ENCODE peak calls at places on chromosomes 12 and 14, in ten cellular contexts. O is AML-193; H is stimulated activated CD8-positive, alpha-beta memory T cell treated with anti-CD3 and anti-CD28 coated beads, Interleukin-7, amount 100 ng/mL, for 1 hour; Z is NB4; G is upper lobe of right lung; T is ELF-1; U is H9; K is stimulated activated CD4-positive, alpha-beta T cell treated with anti-CD3 and anti-CD28 coated beads, Interleukin-2, amount 100 ng/mL, for 48 hours; W is cardiac muscle cell; E is Right ventricle myocardium inferior. C is an unnamed sample.

GRCh38 chr12:132600048-132601032 is 10.0 kb downstream of the LRCOL1 start:
- DNase-seq in W (peak), Z (peak), H (no peak), E (peak), G (peak), U (peak), K (peak), O (peak), T (peak), C (no peak)

GRCh38 chr14:73254247-73255004 is 17.1 kb downstream of the PAPLN start:
- DNase-seq in E (no peak), O (no peak), U (no peak), W (no peak), G (no peak), K (no peak), H (no peak), Z (no peak), T (no peak), C (no peak)

GRCh38 chr14:105398044-105398725 is at the start of gene TEX22:
- DNase-seq in H (peak), G (peak), E (peak), T (peak), W (peak), K (peak), O (peak), Z (peak), U (peak), C (no peak)

GRCh38 chr12:24361860-24362581 is 412.6 kb upstream of the SOX5 start:
- DNase-seq in T (no peak), G (no peak), Z (no peak), U (no peak), E (no peak), O (no peak), H (no peak), K (no peak), W (no peak), C (no peak)

GRCh38 chr12:16454481-16454880 is 107.0 kb downstream of the MGST1 start:
- DNase-seq in K (no peak), E (no peak), U (no peak), O (no peak), Z (no peak), H (no peak), T (no peak), W (peak), G (no peak), C (no peak)

GRCh38 chr14:52076334-52076733 is 7.5 kb upstream of the NID2 start:
- DNase-seq in W (peak), K (no peak), E (no peak), U (no peak), O (no peak), G (no peak), H (no peak), Z (no peak), T (no peak), C (no peak)

GRCh38 chr14:68685419-68686211 is 107.3 kb downstream of the ZFP36L1 start:
- DNase-seq in Z (peak), O (no peak), H (peak), U (no peak), K (peak), T (peak), W (peak), G (peak), E (no peak), C (no peak)

GRCh38 chr14:54658836-54659235 is 91.9 kb downstream of the SAMD4A start:
- DNase-seq in W (no peak), E (no peak), T (no peak), U (no peak), H (no peak), Z (no peak), O (no peak), G (no peak), K (no peak), C (no peak)

GRCh38 chr14:22226381-22226780 is 362.6 kb downstream of the DAD1 start:
- DNase-seq in G (no peak), O (peak), T (no peak), Z (peak), W (no peak), K (no peak), E (no peak), U (no peak), H (no peak), C (no peak)

GRCh38 chr14:24674204-24674970 is 40.4 kb upstream of the GZMB start:
- DNase-seq in Z (peak), W (no peak), O (no peak), H (no peak), T (no peak), G (no peak), E (no peak), K (no peak), U (no peak), C (no peak)

GRCh38 chr14:83085141-83085540 is 1551.5 kb upstream of the SEL1L start:
- DNase-seq in O (no peak), K (no peak), U (no peak), H (no peak), E (no peak), T (no peak), Z (peak), G (no peak), W (no peak), C (no peak)

GRCh38 chr14:55689971-55690871 is 110.2 kb downstream of the KTN1 start:
- DNase-seq in H (no peak), T (no peak), Z (no peak), U (no peak), K (no peak), W (no peak), E (no peak), G (no peak), O (no peak), C (no peak)

GRCh38 chr12:3491938-3492867 is 1.2 kb downstream of the PRMT8 start:
- DNase-seq in O (no peak), E (no peak), G (peak), W (peak), Z (peak), H (no peak), K (peak), U (peak), T (peak), C (no peak)

GRCh38 chr14:103360548-103360947 is 24.7 kb upstream of the MARK3 start:
- DNase-seq in H (no peak), G (no peak), U (no peak), K (no peak), W (no peak), O (no peak), Z (no peak), E (no peak), T (no peak), C (no peak)

GRCh38 chr14:99425272-99425681 is 55.4 kb downstream of the SETD3 start:
- DNase-seq in K (no peak), W (no peak), O (no peak), U (no peak), E (no peak), G (peak), T (no peak), H (no peak), Z (no peak), C (no peak)

GRCh38 chr14:91727121-91727520 is 4.8 kb downstream of the CATSPERB start:
- DNase-seq in U (no peak), E (no peak), G (no peak), O (no peak), H (no peak), W (peak), K (no peak), Z (no peak), T (no peak), C (no peak)

GRCh38 chr12:113537751-113538087 is 66.0 kb upstream of the LHX5 start:
- DNase-seq in G (no peak), W (no peak), K (no peak), H (no peak), U (no peak), T (no peak), E (no peak), Z (no peak), O (no peak), C (no peak)

GRCh38 chr12:92505373-92506340 is 197.1 kb upstream of the PLEKHG7 start:
- DNase-seq in E (peak), W (peak), U (no peak), O (peak), Z (peak), G (peak), H (no peak), K (peak), T (no peak), C (no peak)

GRCh38 chr14:48527832-48528231 is 852.4 kb upstream of the MDGA2 start:
- DNase-seq in O (no peak), H (no peak), W (no peak), T (peak), E (no peak), G (no peak), Z (no peak), K (no peak), U (peak), C (no peak)

GRCh38 chr14:95253039-95253620 is 66.6 kb downstream of the CLMN start:
- DNase-seq in G (no peak), U (no peak), Z (no peak), T (no peak), H (no peak), O (no peak), W (no peak), K (no peak), E (no peak), C (no peak)

GRCh38 chr14:77738559-77739250 is 22.3 kb downstream of the SNW1 start:
- DNase-seq in E (no peak), U (no peak), T (no peak), Z (no peak), G (no peak), H (no peak), W (peak), O (no peak), K (no peak), C (no peak)

GRCh38 chr14:54606178-54606577 is 39.2 kb downstream of the SAMD4A start:
- DNase-seq in K (no peak), T (peak), H (no peak), U (peak), O (no peak), Z (no peak), G (no peak), E (peak), W (peak), C (no peak)

GRCh38 chr12:9617124-9617523 is 9.4 kb upstream of the KLRB1 start:
- DNase-seq in H (no peak), T (no peak), G (no peak), Z (no peak), W (no peak), E (no peak), U (no peak), O (no peak), K (no peak), C (no peak)

GRCh38 chr12:131755305-131756113 is 44.6 kb downstream of the SFSWAP start:
- DNase-seq in T (peak), Z (peak), O (peak), K (no peak), G (no peak), W (peak), H (no peak), U (peak), E (no peak), C (peak)

GRCh38 chr12:12788675-12789368 is 3.4 kb downstream of the APOLD1 start:
- DNase-seq in W (peak), T (peak), O (peak), E (no peak), G (no peak), Z (peak), H (no peak), K (peak), U (peak), C (peak)

GRCh38 chr14:91464615-91465205 is 45.4 kb downstream of the PPP4R3A start:
- DNase-seq in Z (no peak), G (no peak), W (no peak), K (no peak), E (no peak), U (no peak), H (no peak), T (no peak), O (no peak), C (no peak)

GRCh38 chr12:128815779-128816642 is 7.7 kb downstream of the SLC15A4 start:
- DNase-seq in T (no peak), O (no peak), K (no peak), Z (no peak), E (no peak), W (no peak), H (no peak), G (no peak), U (no peak), C (no peak)

GRCh38 chr14:52272375-52272774 is 4.9 kb downstream of the PTGDR start:
- DNase-seq in E (no peak), H (no peak), W (peak), U (no peak), G (no peak), T (peak), Z (peak), O (peak), K (no peak), C (no peak)

GRCh38 chr12:94832780-94833760 is 170.4 kb downstream of the NDUFA12 start:
- DNase-seq in H (no peak), Z (no peak), G (no peak), T (peak), O (no peak), W (peak), E (no peak), K (no peak), U (peak), C (peak)

GRCh38 chr14:100773331-100774163 is 46.9 kb downstream of the DLK1 start:
- DNase-seq in Z (no peak), K (no peak), G (no peak), O (no peak), H (no peak), T (no peak), W (no peak), E (no peak), U (peak), C (no peak)

GRCh38 chr14:24473211-24473610 is 30.6 kb upstream of the SDR39U1 start:
- DNase-seq in O (no peak), K (no peak), E (no peak), W (no peak), Z (no peak), H (no peak), T (no peak), G (no peak), U (no peak), C (no peak)

GRCh38 chr12:127579446-127579845 is 687.5 kb upstream of the TMEM132C start:
- DNase-seq in H (no peak), U (no peak), O (no peak), W (no peak), G (no peak), K (no peak), Z (no peak), T (no peak), E (no peak), C (no peak)

GRCh38 chr12:2653461-2653965 is 141.3 kb upstream of the FKBP4 start:
- DNase-seq in Z (no peak), O (no peak), W (no peak), H (no peak), G (peak), K (no peak), U (no peak), T (no peak), E (no peak), C (no peak)

GRCh38 chr12:25719505-25719904 is 166.4 kb upstream of the LMNTD1 start:
- DNase-seq in E (no peak), Z (no peak), O (no peak), U (no peak), W (no peak), K (no peak), T (no peak), H (no peak), G (no peak), C (no peak)

GRCh38 chr12:32170437-32170998 is 63.9 kb downstream of the BICD1 start:
- DNase-seq in G (no peak), H (no peak), U (no peak), Z (no peak), K (no peak), T (no peak), E (no peak), O (no peak), W (no peak), C (no peak)

C was measured in iPS DF 19.7.